ENCODE peak calls at places on chromosomes 3 and 15, in ten cellular contexts. M is HepG2, Z is stomach, F is breast epithelium, G is sigmoid colon, T is endothelial cell of umbilical vein, O is HCT116, H is transverse colon, U is spleen, J is prostate gland. X is an unnamed sample.

GRCh38 chr3:23389686-23390085 is 186.6 kb downstream of the UBE2E2 start:
- DNase-seq in M (no peak), Z (no peak), F (no peak), G (no peak), T (no peak), O (no peak), H (peak; percentile 38), U (no peak), J (no peak), X (no peak)

GRCh38 chr3:53495518-53496501 is 1.4 kb downstream of the CACNA1D start:
- DNase-seq in M (no peak), Z (peak; percentile 30), F (no peak), G (peak; percentile 70), T (no peak), O (no peak), H (peak; percentile 17), U (no peak), J (no peak), X (peak; percentile 84)

GRCh38 chr15:78915341-78916087 is 29.3 kb downstream of the CTSH start:
- DNase-seq in M (no peak), Z (no peak), F (no peak), G (peak; percentile 82), T (no peak), O (no peak), H (peak; percentile 37), U (no peak), J (peak; percentile 82), X (peak; percentile 78)

GRCh38 chr3:6260551-6261191 is 600.2 kb upstream of the GRM7 start:
- DNase-seq in M (no peak), Z (no peak), F (no peak), G (no peak), T (no peak), O (no peak), H (no peak), U (no peak), J (no peak), X (no peak)

GRCh38 chr15:41886741-41887140 is 7.1 kb downstream of the SPTBN5 start:
- DNase-seq in M (no peak), Z (no peak), F (no peak), G (no peak), T (no peak), O (no peak), H (no peak), U (no peak), J (no peak), X (no peak)

GRCh38 chr3:161038725-161039124 is 66.4 kb downstream of the B3GALNT1 start:
- DNase-seq in M (no peak), Z (no peak), F (no peak), G (no peak), T (peak; percentile 62), O (no peak), H (no peak), U (no peak), J (no peak), X (no peak)

GRCh38 chr3:177213806-177214528 is 16.7 kb upstream of the TBL1XR1 start:
- DNase-seq in M (no peak), Z (no peak), F (no peak), G (no peak), T (no peak), O (no peak), H (peak; percentile 71), U (no peak), J (no peak), X (no peak)

GRCh38 chr3:107438671-107439070 is 61.4 kb downstream of the CCDC54 start:
- DNase-seq in M (no peak), Z (peak; percentile 58), F (no peak), G (no peak), T (no peak), O (no peak), H (no peak), U (no peak), J (no peak), X (no peak)

DNA sequence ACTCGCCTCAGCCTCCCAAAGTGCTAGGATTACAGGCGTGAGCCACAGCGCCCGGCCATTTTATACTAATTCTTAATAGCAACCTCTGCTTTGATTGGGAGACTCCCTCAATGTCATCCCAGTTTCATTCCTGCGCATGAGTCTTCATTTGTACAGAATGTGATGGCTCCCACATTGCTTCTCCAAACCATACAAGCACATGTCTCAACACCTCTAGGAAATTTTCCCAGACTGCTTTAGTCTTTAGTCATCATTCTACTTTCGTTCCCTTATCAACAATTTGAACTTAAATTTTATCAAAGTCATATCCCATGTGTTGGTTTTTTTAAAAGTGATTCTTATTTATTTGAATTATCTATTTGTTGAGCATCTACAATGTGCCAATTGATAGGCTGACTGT is 58.1 kb downstream of the SNX4 start:
- DNase-seq in M (no peak), Z (no peak), F (no peak), G (no peak), T (no peak), O (no peak), H (no peak), U (no peak), J (no peak), X (no peak)
- TF ChIP-seq POLR2AphosphoS5 in M (no peak), Z (no peak), F (no peak), G (no peak), T (no peak), O (no peak), H (no peak), U (no peak), J (no peak), X (no peak)

GRCh38 chr3:156608601-156609000 is 53.7 kb upstream of the SSR3 start:
- DNase-seq in M (no peak), Z (no peak), F (no peak), G (no peak), T (no peak), O (no peak), H (no peak), U (no peak), J (no peak), X (no peak)

GRCh38 chr3:156605686-156606605 is 51.0 kb upstream of the SSR3 start:
- DNase-seq in M (no peak), Z (peak; percentile 31), F (no peak), G (peak; percentile 71), T (peak; percentile 34), O (no peak), H (peak; percentile 23), U (peak; percentile 79), J (no peak), X (peak; percentile 89)

GRCh38 chr3:156604642-156605144 is 49.8 kb upstream of the SSR3 start:
- DNase-seq in M (no peak), Z (no peak), F (no peak), G (no peak), T (no peak), O (no peak), H (no peak), U (no peak), J (no peak), X (no peak)

GRCh38 chr3:156609115-156609514 is 54.2 kb upstream of the SSR3 start:
- DNase-seq in M (no peak), Z (no peak), F (no peak), G (no peak), T (no peak), O (no peak), H (no peak), U (no peak), J (no peak), X (no peak)

DNA sequence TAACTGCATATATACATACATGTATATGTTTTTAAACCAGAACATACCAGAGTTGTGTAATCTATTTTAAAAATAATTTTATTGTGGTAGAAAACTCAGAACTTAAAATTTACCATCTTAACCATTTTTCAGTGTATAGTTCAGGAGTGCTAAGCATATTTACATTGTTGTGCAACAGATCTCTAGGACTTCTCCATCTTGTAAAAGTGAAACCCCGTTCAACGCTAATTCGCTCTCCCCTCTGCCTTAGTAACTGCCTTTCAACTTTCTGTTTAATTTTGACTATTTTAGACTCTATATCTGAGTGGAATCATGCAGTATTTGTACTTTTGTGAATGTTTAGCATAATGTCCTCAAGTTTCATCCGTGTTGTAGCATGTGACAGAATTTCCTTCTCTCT is 51.8 kb upstream of the SSR3 start:
- DNase-seq in M (no peak), Z (no peak), F (no peak), G (no peak), T (no peak), O (no peak), H (no peak), U (no peak), J (no peak), X (no peak)
- H3K27ac ChIP-seq in M (no peak overlapping the region), Z (no peak overlapping the region), F (no peak overlapping the region), G (peak overlapping the region; percentile 81), T (no peak overlapping the region), O (no peak overlapping the region), H (peak overlapping the region; percentile 65), U (no peak overlapping the region), J (peak overlapping the region; percentile 55), X (peak overlapping the region; percentile 92)

GRCh38 chr3:47581835-47582234 is 3.2 kb upstream of the CSPG5 start:
- DNase-seq in M (no peak), Z (no peak), F (no peak), G (no peak), T (no peak), O (no peak), H (no peak), U (no peak), J (no peak), X (no peak)

GRCh38 chr3:47586746-47587145 is 8.1 kb upstream of the CSPG5 start:
- DNase-seq in M (no peak), Z (no peak), F (no peak), G (no peak), T (no peak), O (no peak), H (no peak), U (no peak), J (no peak), X (no peak)

GRCh38 chr3:47579875-47580274 is 1.2 kb upstream of the CSPG5 start:
- DNase-seq in M (no peak), Z (no peak), F (no peak), G (no peak), T (no peak), O (no peak), H (no peak), U (no peak), J (no peak), X (no peak)

GRCh38 chr3:47581422-47581821 is 2.8 kb upstream of the CSPG5 start:
- DNase-seq in M (peak; percentile 23), Z (no peak), F (no peak), G (no peak), T (no peak), O (no peak), H (no peak), U (no peak), J (no peak), X (no peak)

GRCh38 chr3:47583320-47584075 is 4.8 kb upstream of the CSPG5 start:
- DNase-seq in M (no peak), Z (no peak), F (no peak), G (no peak), T (no peak), O (no peak), H (no peak), U (no peak), J (no peak), X (no peak)
- TF ChIP-seq POLR2A in M (no peak), Z (no peak), F (no peak), G (no peak), T (no peak), O (no peak), H (no peak), U (no peak), J (no peak), X (no peak)

GRCh38 chr3:21960033-21960432 is 209.0 kb upstream of the ZNF385D start:
- DNase-seq in M (no peak), Z (no peak), F (no peak), G (no peak), T (no peak), O (no peak), H (no peak), U (no peak), J (no peak), X (no peak)

GRCh38 chr3:21954709-21955108 is 203.7 kb upstream of the ZNF385D start:
- DNase-seq in M (no peak), Z (no peak), F (no peak), G (no peak), T (no peak), O (no peak), H (no peak), U (no peak), J (no peak), X (no peak)

DNA sequence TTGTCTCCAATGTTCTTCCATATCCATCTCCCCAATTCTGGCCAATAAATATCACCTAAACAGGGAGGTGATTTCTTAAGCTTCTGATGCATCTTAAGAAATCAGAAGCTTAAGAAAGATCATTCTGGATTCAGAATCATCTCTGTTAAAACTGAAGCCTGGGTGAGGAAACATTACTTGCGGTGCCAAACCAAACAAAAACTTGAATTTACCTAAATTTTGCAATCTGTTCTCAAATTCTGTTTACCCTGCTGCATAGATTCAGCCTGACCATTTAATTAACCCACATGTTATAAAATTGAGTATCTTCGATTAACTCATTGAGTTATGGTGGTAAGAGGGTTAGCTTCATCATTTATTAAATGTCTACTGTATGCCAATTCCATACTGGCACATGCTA is 204.4 kb upstream of the ZNF385D start:
- DNase-seq in M (no peak), Z (no peak), F (no peak), G (no peak), T (no peak), O (no peak), H (no peak), U (no peak), J (no peak), X (no peak)
- TF ChIP-seq POLR2AphosphoS5 in M (no peak), Z (no peak), F (no peak), G (no peak), T (no peak), O (no peak), H (no peak), U (no peak), J (no peak), X (no peak)

X was measured in upper lobe of left lung.